ENCODE peak calls at places on chromosomes 13 and 19, in five cellular contexts. X, O, G, P and M are unnamed samples. For H4K20me1, the result is how much of the 10 kb centered on the place peaks cover.

GRCh38 chr13:68666774-68667397 is 1436.8 kb upstream of the PCDH9 start:
- DNase-seq in X (no peak), O (no peak), G (no peak), P (no peak), M (no peak)

GRCh38 chr13:98476538-98476966 is 100.4 kb downstream of the STK24 start:
- DNase-seq in X (peak), O (peak), G (peak), P (peak), M (no peak)

GRCh38 chr19:49512970-49513745 is 697 bp downstream of the FCGRT start:
- DNase-seq in X (peak), O (no peak), G (no peak), P (no peak), M (peak)

GRCh38 chr13:109100705-109101104 is 471.3 kb downstream of the MYO16 start:
- DNase-seq in X (peak), O (no peak), G (no peak), P (peak), M (no peak)

GRCh38 chr13:74136089-74136658 is 2.0 kb upstream of the KLF12 start:
- DNase-seq in X (peak), O (no peak), G (peak), P (peak), M (no peak)

GRCh38 chr19:42095814-42096230 is 19.9 kb downstream of the ZNF574 start:
- DNase-seq in X (no peak), O (no peak), G (no peak), P (no peak), M (peak)

GRCh38 chr13:28185256-28185655 is 46.9 kb downstream of the PAN3 start:
- DNase-seq in X (no peak), O (no peak), G (no peak), P (no peak), M (no peak)

GRCh38 chr19:50607388-50607787 is 32.3 kb downstream of the SYT3 start:
- DNase-seq in X (no peak), O (no peak), G (no peak), P (no peak), M (no peak)

GRCh38 chr13:51913421-51914136 is 51.8 kb downstream of the CCDC70 start:
- DNase-seq in X (no peak), O (no peak), G (no peak), P (no peak), M (peak)

GRCh38 chr13:47672245-47672975 is 328.7 kb downstream of the SUCLA2 start:
- DNase-seq in X (peak), O (no peak), G (peak), P (no peak), M (no peak)

GRCh38 chr19:46015961-46016425 is 6.9 kb downstream of the PGLYRP1 start:
- DNase-seq in X (peak), O (no peak), G (no peak), P (no peak), M (peak)

GRCh38 chr13:74708629-74709028 is 574.4 kb upstream of the KLF12 start:
- DNase-seq in X (peak), O (no peak), G (no peak), P (no peak), M (no peak)

GRCh38 chr13:38849316-38849715 is 141.3 kb downstream of the STOML3 start:
- DNase-seq in X (peak), O (no peak), G (no peak), P (peak), M (no peak)

GRCh38 chr13:78829821-78830220 is 170.9 kb upstream of the OBI1 start:
- DNase-seq in X (no peak), O (no peak), G (no peak), P (no peak), M (no peak)

GRCh38 chr13:60267498-60268202 is 103.9 kb upstream of the DIAPH3 start:
- DNase-seq in X (peak), O (no peak), G (no peak), P (no peak), M (peak)

GRCh38 chr19:30160426-30160825 is 211.8 kb upstream of the ZNF536 start:
- DNase-seq in X (no peak), O (no peak), G (no peak), P (no peak), M (no peak)

GRCh38 chr13:75481176-75482069 is 546 bp downstream of the TBC1D4 start:
- DNase-seq in X (peak), O (no peak), G (peak), P (peak), M (peak)

GRCh38 chr19:18904334-18905057 is 8.5 kb upstream of the CERS1 start:
- DNase-seq in X (no peak), O (no peak), G (no peak), P (no peak), M (no peak)

GRCh38 chr19:512548-513365 is 5.5 kb downstream of the TPGS1 start:
- DNase-seq in X (no peak), O (no peak), G (no peak), P (no peak), M (no peak)

GRCh38 chr19:43468354-43469159 is 3.1 kb upstream of the LYPD3 start:
- DNase-seq in X (no peak), O (no peak), G (no peak), P (no peak), M (no peak)

GRCh38 chr19:30070970-30071632 is 129.1 kb downstream of the URI1 start:
- DNase-seq in X (no peak), O (no peak), G (no peak), P (no peak), M (no peak)

GRCh38 chr13:113890758-113891480 is 27.0 kb upstream of the GAS6 start:
- DNase-seq in X (no peak), O (no peak), G (no peak), P (no peak), M (no peak)

GRCh38 chr13:90839061-90839460 is 508.4 kb upstream of the MIR17HG start:
- DNase-seq in X (no peak), O (no peak), G (no peak), P (peak), M (no peak)

GRCh38 chr13:113531041-113531873 is 40.7 kb upstream of the DCUN1D2 start:
- DNase-seq in X (no peak), O (no peak), G (no peak), P (no peak), M (no peak)

GRCh38 chr19:42054205-42054604 is 15.8 kb downstream of the GRIK5 start:
- DNase-seq in X (no peak), O (no peak), G (no peak), P (no peak), M (no peak)

GRCh38 chr19:13417054-13417453 is 89.2 kb downstream of the CACNA1A start:
- DNase-seq in X (no peak), O (no peak), G (no peak), P (peak), M (no peak)

GRCh38 chr19:29485293-29485692 is 40.5 kb upstream of the VSTM2B start:
- DNase-seq in X (no peak), O (no peak), G (no peak), P (no peak), M (no peak)

GRCh38 chr19:49890349-49891311 is 6.1 kb downstream of the IL4I1 start:
- DNase-seq in X (peak), O (no peak), G (no peak), P (no peak), M (peak)

GRCh38 chr13:41008349-41008980 is 10.7 kb downstream of the ELF1 start:
- DNase-seq in X (peak), O (no peak), G (peak), P (peak), M (no peak)

GRCh38 chr13:41005709-41006108 is 13.4 kb downstream of the ELF1 start:
- DNase-seq in X (no peak), O (no peak), G (no peak), P (peak), M (no peak)

GRCh38 chr13:41007359-41008118 is 11.6 kb downstream of the ELF1 start:
- DNase-seq in X (peak), O (no peak), G (peak), P (peak), M (peak)

GRCh38 chr13:41006296-41006695 is 12.8 kb downstream of the ELF1 start:
- DNase-seq in X (no peak), O (no peak), G (no peak), P (no peak), M (no peak)

GRCh38 chr13:41006951-41007350 is 12.2 kb downstream of the ELF1 start:
- DNase-seq in X (no peak), O (no peak), G (no peak), P (no peak), M (no peak)
- H4K20me1 ChIP-seq in X (under half), O (under half), G (under half), P (under half), M (under half)

DNA sequence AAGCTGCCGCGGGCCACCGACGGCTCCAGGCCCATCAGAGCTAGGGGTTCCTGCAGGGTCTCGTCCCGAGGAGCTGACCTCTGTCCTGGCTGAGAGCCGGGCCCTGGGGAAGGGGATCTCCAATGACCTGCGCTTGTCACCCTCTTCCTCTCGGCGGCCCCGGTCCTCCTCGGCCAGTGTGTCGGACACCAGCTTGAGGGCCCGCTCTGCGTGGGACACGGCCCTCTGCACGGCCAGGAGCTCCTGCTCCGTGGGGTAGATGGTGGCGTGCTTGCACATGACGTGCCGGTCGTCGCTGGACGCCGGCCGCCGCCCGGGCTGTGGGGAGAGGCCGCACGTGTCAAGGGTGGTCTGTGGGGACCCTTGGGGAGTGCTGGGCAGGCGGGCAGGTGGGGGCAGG is 32.7 kb upstream of the MATK start:
- DNase-seq in X (no peak), O (no peak), G (no peak), P (no peak), M (no peak)
- H2AFZ ChIP-seq in X (peak), O (no peak), G (no peak), P (peak), M (no peak)

DNA sequence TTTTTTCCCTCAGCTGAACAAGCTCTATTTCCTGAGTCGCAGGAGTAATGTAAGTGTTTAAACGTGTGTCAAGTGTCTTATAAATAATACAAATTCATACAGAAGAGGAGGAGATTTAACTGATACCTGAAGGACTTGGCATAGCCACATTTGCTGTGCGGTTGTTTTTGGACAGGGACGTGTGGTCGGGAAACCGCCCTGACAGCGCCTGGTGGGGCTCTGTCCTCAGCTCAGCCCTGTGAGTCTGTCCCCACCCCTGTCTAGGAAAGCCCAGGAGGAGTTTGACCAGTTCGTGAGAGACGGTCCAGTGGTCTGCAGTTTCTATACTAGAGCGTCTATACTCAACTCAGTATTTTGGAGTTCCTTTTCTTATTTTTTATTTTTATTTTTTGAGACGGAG is 16.7 kb downstream of the ZIC2 start:
- DNase-seq in X (no peak), O (no peak), G (no peak), P (no peak), M (no peak)
- TF ChIP-seq EZH2 in X (no peak), O (no peak), G (no peak), P (no peak), M (no peak)

GRCh38 chr19:34348899-34349487 is 16.0 kb upstream of the GPI start:
- DNase-seq in X (no peak), O (no peak), G (no peak), P (no peak), M (no peak)
- H4K20me1 ChIP-seq in X (under half), O (under half), G (under half), P (under half), M (under half)

GRCh38 chr19:39677931-39678889 is 22.5 kb downstream of the LGALS16 start:
- DNase-seq in X (no peak), O (no peak), G (no peak), P (peak), M (no peak)
- H2AFZ ChIP-seq in X (no peak), O (no peak), G (no peak), P (peak), M (no peak)

GRCh38 chr19:1748115-1748702 is 5.1 kb upstream of the ONECUT3 start:
- DNase-seq in X (no peak), O (no peak), G (no peak), P (no peak), M (no peak)
- TF ChIP-seq EZH2 in X (no peak), O (no peak), G (peak), P (no peak), M (no peak)

DNA sequence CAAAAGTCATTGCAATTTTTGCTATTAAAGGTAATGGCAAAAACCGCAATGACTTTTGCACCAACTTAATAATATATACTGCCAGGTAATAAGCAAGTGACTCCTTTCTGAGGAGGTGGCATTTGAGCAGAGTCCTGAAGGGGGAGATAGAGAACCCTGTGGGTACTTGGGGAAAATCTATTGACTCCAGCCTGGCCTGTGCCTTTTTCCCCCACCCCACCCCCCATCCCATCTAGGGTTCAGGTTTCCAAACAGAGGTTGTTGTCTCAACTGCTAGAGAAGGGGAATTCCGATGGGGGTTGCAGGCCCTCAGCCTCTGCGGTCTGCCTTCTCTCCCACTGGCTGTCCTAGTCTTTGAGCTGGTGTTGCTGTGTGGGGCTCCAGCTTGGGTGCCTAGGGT is 11.5 kb downstream of the S1PR2 start:
- DNase-seq in X (peak), O (no peak), G (peak), P (peak), M (peak)
- H4K20me1 ChIP-seq in X (under half), O (under half), G (under half), P (under half), M (under half)

DNA sequence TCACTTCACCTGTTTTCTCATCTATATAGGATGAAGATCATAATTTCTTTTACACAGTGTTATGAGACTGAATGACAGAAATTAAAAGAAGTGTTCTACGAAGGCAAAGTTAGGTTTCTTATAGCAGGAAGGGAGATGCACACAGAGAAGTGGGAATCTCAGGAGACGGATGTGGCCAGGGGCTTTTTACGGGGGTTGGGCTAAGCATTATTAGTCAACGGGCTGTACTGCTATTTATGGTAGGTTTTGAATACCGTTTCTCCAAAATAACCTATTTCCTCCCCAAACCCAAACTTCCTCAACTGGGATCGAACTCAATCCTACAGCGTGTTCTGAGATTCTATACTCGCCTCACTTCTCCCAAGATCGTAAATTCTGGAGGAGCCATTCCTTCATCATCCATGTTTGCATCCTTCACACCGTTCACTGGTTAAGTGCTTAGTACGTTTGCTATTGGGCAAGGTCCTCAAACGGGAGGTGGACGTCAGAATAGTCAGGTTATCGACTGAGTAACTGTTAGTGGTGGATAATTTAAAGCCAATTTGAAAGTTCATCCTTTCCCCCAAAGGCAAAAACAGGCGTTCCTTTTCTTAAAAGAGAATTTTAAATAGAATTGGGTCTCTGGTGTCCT is 1.2 kb upstream of the TRIM13 start:
- DNase-seq in X (peak), O (no peak), G (peak), P (no peak), M (no peak)
- H2AFZ ChIP-seq in X (peak), O (no peak), G (peak), P (peak), M (peak)